ENCODE peak calls at places on chromosome 4, in four cellular contexts. U, R, D and T are unnamed samples.
A peak's percentile ranks its signal among the peaks of the same experiment; 100 is the strongest.

GRCh38 chr4:3313139-3313538 is 20.3 kb downstream of the RGS12 start:
- DNase-seq in U (no peak), R (no peak), D (no peak), T (no peak)

GRCh38 chr4:15153662-15154061 is 151.4 kb downstream of the CPEB2 start:
- DNase-seq in U (no peak), R (no peak), D (no peak), T (no peak)

GRCh38 chr4:127501103-127501502 is 131.7 kb upstream of the INTU start:
- DNase-seq in U (no peak), R (no peak), D (no peak), T (no peak)

GRCh38 chr4:72314869-72315268 is 254.2 kb downstream of the ADAMTS3 start:
- DNase-seq in U (no peak), R (peak; percentile 1), D (peak; percentile 93), T (no peak)

GRCh38 chr4:16833722-16834121 is 64.7 kb downstream of the LDB2 start:
- DNase-seq in U (no peak), R (no peak), D (no peak), T (no peak)

GRCh38 chr4:164799410-164799809 is 45.5 kb downstream of the SMIM31 start:
- DNase-seq in U (no peak), R (no peak), D (no peak), T (no peak)

GRCh38 chr4:128525387-128525786 is 237.8 kb upstream of the PGRMC2 start:
- DNase-seq in U (no peak), R (no peak), D (no peak), T (no peak)

GRCh38 chr4:4783847-4784246 is 75.6 kb upstream of the MSX1 start:
- DNase-seq in U (no peak), R (no peak), D (no peak), T (no peak)

GRCh38 chr4:152109585-152110509 is 349.0 kb upstream of the GATB start:
- DNase-seq in U (no peak), R (no peak), D (no peak), T (no peak)

GRCh38 chr4:107036602-107037151 is 564 bp upstream of the DKK2 start:
- DNase-seq in U (peak; percentile 60), R (no peak), D (peak; percentile 12), T (no peak)

GRCh38 chr4:200936-201335 is 76.6 kb downstream of the ZNF718 start:
- DNase-seq in U (no peak), R (no peak), D (no peak), T (no peak)
- H3K9me3 ChIP-seq in U (peaks cover 35% of the 10 kb centered on the region), R (no peaks in the 10 kb centered on the region), D (peaks cover 16% of the 10 kb centered on the region), T (peaks cover 21% of the 10 kb centered on the region)

GRCh38 chr4:445410-445809 is 53.5 kb downstream of the ZNF721 start:
- DNase-seq in U (no peak), R (no peak), D (no peak), T (no peak)
- H3K9me3 ChIP-seq in U (peaks cover 52% of the 10 kb centered on the region), R (peaks cover 97% of the 10 kb centered on the region), D (peaks cover 100% of the 10 kb centered on the region), T (peaks cover 55% of the 10 kb centered on the region)

DNA sequence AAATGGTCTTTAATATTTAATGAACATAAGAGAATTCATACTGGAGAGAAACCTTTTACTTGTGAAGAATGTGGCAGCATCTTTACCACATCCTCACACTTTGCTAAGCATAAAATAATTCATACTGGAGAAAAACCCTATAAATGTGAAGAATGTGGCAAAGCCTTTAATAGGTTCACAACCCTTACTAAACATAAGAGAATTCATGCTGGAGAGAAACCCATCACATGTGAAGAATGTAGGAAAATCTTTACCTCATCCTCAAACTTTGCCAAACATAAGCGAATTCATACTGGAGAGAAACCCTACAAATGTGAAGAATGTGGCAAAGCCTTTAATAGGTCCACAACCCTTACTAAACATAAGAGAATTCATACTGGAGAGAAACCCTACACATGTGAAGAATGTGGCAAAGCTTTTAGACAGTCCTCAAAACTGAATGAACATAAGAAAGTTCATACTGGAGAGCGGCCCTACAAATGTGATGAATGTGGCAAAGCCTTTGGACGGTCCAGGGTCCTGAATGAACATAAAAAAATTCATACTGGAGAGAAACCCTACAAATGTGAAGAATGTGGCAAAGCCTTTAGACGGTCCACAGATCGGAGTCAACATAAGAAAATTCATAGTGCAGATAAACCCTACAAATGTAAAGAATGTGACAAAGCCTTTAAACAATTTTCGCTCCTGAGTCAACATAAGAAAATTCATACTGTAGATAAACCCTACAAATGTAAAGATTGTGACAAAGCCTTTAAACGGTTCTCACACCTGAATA is 35.6 kb downstream of the ZNF141 start:
- DNase-seq in U (no peak), R (no peak), D (no peak), T (no peak)
- H3K9me3 ChIP-seq in U (peaks cover 38% of the 10 kb centered on the region), R (peaks cover 89% of the 10 kb centered on the region), D (peaks cover 98% of the 10 kb centered on the region), T (peaks cover 57% of the 10 kb centered on the region)

DNA sequence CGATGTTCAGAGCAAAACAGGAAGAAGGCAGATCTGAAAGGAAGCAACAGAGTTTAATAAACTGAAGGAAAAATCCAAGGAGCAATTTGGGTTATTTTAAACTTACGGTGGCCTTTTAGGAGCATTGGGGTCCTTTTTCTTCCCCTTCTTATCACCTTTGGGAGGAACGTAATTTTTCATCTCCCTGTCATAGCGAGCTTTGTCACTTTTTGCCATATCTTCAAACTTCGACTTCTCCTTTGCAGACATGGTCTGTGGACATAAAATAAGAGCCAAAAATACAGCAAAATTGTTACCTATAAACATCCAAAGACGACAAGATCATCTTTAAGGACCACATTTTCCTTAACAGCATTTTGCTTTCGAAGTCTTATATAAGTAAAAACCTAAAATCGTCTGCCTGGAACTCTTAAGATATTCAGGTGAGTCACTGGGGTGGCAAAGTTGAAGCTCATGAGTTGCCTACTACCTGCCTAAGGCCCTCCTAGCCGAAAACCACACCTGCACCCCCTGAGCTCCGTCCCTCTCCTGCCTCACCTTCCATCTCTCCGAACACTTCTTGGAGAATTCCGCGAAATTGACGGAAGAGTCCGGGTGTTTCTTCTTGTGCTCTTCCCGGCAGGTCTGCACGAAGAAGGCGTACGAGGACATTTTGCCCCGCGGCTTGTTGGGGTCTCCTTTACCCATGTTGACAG is 1.0 kb downstream of the HMGB2 start:
- DNase-seq in U (no peak), R (no peak), D (peak; percentile 10), T (no peak)
- H3K9me3 ChIP-seq in U (no peaks in the 10 kb centered on the region), R (no peaks in the 10 kb centered on the region), D (no peaks in the 10 kb centered on the region), T (no peaks in the 10 kb centered on the region)

GRCh38 chr4:314296-314903 is 9.1 kb upstream of the ZNF732 start:
- DNase-seq in U (no peak), R (no peak), D (no peak), T (no peak)
- H3K9me3 ChIP-seq in U (peaks cover 9% of the 10 kb centered on the region), R (no peaks in the 10 kb centered on the region), D (peaks cover 16% of the 10 kb centered on the region), T (no peaks in the 10 kb centered on the region)

DNA sequence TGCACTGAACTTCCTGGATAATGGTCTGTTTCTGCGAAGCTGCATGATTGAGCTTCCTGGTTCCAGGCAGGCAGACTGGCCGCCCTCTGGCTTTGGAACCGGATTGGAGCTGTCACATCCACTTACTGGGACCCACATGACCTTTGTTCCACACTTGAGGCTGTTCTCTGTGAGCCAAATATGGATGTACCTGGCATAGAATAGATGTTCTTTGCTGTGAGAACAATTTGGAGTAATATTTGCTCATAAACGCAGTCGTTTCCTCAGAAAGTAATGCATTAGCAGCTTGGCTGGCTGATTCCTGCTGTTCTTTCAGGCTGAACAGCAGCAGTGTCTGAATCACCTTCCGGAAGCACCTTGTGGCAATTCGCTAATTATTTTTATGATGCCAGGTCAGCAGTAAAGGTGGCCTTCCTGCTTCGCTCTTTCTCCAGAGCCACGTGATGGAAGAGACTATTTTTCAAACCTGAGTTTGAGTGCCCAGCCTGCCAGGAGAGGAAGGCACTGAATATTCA is 78.1 kb upstream of the BOD1L1 start:
- DNase-seq in U (no peak), R (no peak), D (peak; percentile 12), T (no peak)
- H3K9me3 ChIP-seq in U (no peaks in the 10 kb centered on the region), R (peaks cover 3% of the 10 kb centered on the region), D (no peaks in the 10 kb centered on the region), T (no peaks in the 10 kb centered on the region)

DNA sequence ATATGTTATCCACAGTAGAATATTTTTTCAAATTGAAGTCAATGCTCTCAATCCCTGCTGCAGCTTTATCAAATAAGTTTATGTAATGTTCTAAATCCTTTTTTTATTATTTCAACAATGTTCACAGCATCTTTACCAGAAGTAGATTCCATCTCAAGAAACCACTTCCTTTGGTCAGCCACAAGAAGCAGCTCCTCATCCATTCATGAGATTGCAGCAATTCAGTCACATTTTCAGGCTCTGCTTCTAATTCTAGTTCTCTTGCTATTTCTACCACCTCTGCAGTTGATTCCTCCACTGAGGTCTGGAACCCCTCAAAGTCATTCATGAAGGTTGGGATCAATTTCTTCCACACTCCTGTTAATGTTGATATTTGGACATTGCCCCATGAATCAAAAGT is 2301.3 kb upstream of the TENM3 start:
- DNase-seq in U (no peak), R (no peak), D (no peak), T (no peak)
- H3K9me3 ChIP-seq in U (no peaks in the 10 kb centered on the region), R (no peaks in the 10 kb centered on the region), D (peaks cover 18% of the 10 kb centered on the region), T (no peaks in the 10 kb centered on the region)